ENCODE peak calls at places on chromosomes 6 and 20, in five cellular contexts. One of them, this sample, is unnamed.

GRCh38 chr20:54021446-54022235 is 48.8 kb downstream of the BCAS1 start:
- DNase-seq in stomach: no peak
- DNase-seq in hepatocyte: no peak
- DNase-seq in foreskin fibroblast: no peak
- DNase-seq in neural progenitor cell: no peak
- DNase-seq in this sample: no peak

GRCh38 chr6:68473433-68474210 is 161.5 kb upstream of the ADGRB3 start:
- DNase-seq in neural progenitor cell: no peak
- DNase-seq in stomach: no peak
- DNase-seq in foreskin fibroblast: peak
- DNase-seq in hepatocyte: peak
- DNase-seq in this sample: no peak

GRCh38 chr20:164618-165017 is 7.4 kb downstream of the DEFB127 start:
- DNase-seq in hepatocyte: no peak
- DNase-seq in neural progenitor cell: no peak
- DNase-seq in stomach: no peak
- DNase-seq in foreskin fibroblast: no peak
- DNase-seq in this sample: no peak

GRCh38 chr6:139623382-139623781 is 248.9 kb upstream of the CITED2 start:
- DNase-seq in neural progenitor cell: no peak
- DNase-seq in hepatocyte: no peak
- DNase-seq in stomach: no peak
- DNase-seq in foreskin fibroblast: no peak
- DNase-seq in this sample: no peak

GRCh38 chr6:98946266-98946817 is 1.4 kb downstream of the FBXL4 start:
- DNase-seq in foreskin fibroblast: peak
- DNase-seq in stomach: no peak
- DNase-seq in hepatocyte: no peak
- DNase-seq in neural progenitor cell: no peak
- DNase-seq in this sample: no peak

GRCh38 chr20:46151936-46152335 is 33.8 kb downstream of the CD40 start:
- DNase-seq in foreskin fibroblast: no peak
- DNase-seq in hepatocyte: no peak
- DNase-seq in stomach: no peak
- DNase-seq in neural progenitor cell: peak
- DNase-seq in this sample: peak

GRCh38 chr6:5276596-5276995 is 15.3 kb downstream of the FARS2 start:
- DNase-seq in foreskin fibroblast: no peak
- DNase-seq in hepatocyte: no peak
- DNase-seq in neural progenitor cell: peak
- DNase-seq in stomach: no peak
- DNase-seq in this sample: no peak

GRCh38 chr6:150142304-150142656 is 564 bp upstream of the PPP1R14C start:
- DNase-seq in foreskin fibroblast: peak
- DNase-seq in hepatocyte: no peak
- DNase-seq in neural progenitor cell: peak
- DNase-seq in stomach: no peak
- DNase-seq in this sample: peak

GRCh38 chr6:105459049-105459448 is 56.2 kb upstream of the PREP start:
- DNase-seq in stomach: no peak
- DNase-seq in foreskin fibroblast: peak
- DNase-seq in neural progenitor cell: no peak
- DNase-seq in hepatocyte: no peak
- DNase-seq in this sample: no peak

GRCh38 chr6:99434702-99435530 is 9.8 kb upstream of the PNISR start:
- DNase-seq in stomach: no peak
- DNase-seq in hepatocyte: peak
- DNase-seq in neural progenitor cell: no peak
- DNase-seq in foreskin fibroblast: peak
- DNase-seq in this sample: no peak

GRCh38 chr20:20820780-20821495 is 108.5 kb upstream of the RALGAPA2 start:
- DNase-seq in stomach: no peak
- DNase-seq in foreskin fibroblast: peak
- DNase-seq in neural progenitor cell: peak
- DNase-seq in hepatocyte: no peak
- DNase-seq in this sample: no peak

GRCh38 chr6:24431045-24431451 is 28.3 kb downstream of the MRS2 start:
- DNase-seq in neural progenitor cell: peak
- DNase-seq in foreskin fibroblast: peak
- DNase-seq in hepatocyte: peak
- DNase-seq in stomach: no peak
- DNase-seq in this sample: peak

GRCh38 chr20:23141450-23142161 is 55.5 kb upstream of the CD93 start:
- DNase-seq in stomach: no peak
- DNase-seq in foreskin fibroblast: peak
- DNase-seq in neural progenitor cell: no peak
- DNase-seq in hepatocyte: no peak
- DNase-seq in this sample: no peak

GRCh38 chr6:156943167-156943566 is 166.0 kb downstream of the ARID1B start:
- DNase-seq in hepatocyte: no peak
- DNase-seq in foreskin fibroblast: no peak
- DNase-seq in stomach: no peak
- DNase-seq in neural progenitor cell: no peak
- DNase-seq in this sample: no peak

GRCh38 chr6:30685157-30685976 is 1.1 kb downstream of the PPP1R18 start:
- DNase-seq in hepatocyte: no peak
- DNase-seq in foreskin fibroblast: peak
- DNase-seq in neural progenitor cell: no peak
- DNase-seq in stomach: no peak
- DNase-seq in this sample: no peak
- TF ChIP-seq CTCF in hepatocyte: no peak
- TF ChIP-seq CTCF in foreskin fibroblast: peak
- TF ChIP-seq CTCF in neural progenitor cell: no peak
- TF ChIP-seq CTCF in stomach: no peak
- TF ChIP-seq CTCF in this sample: no peak

GRCh38 chr6:51846531-51846930 is 240.9 kb downstream of the PKHD1 start:
- DNase-seq in stomach: no peak
- DNase-seq in hepatocyte: no peak
- DNase-seq in foreskin fibroblast: no peak
- DNase-seq in neural progenitor cell: no peak
- DNase-seq in this sample: no peak

GRCh38 chr6:51842066-51842465 is 245.3 kb downstream of the PKHD1 start:
- DNase-seq in stomach: no peak
- DNase-seq in hepatocyte: no peak
- DNase-seq in foreskin fibroblast: no peak
- DNase-seq in neural progenitor cell: peak
- DNase-seq in this sample: no peak

GRCh38 chr6:51842487-51843469 is 244.6 kb downstream of the PKHD1 start:
- DNase-seq in hepatocyte: no peak
- DNase-seq in neural progenitor cell: peak
- DNase-seq in foreskin fibroblast: no peak
- DNase-seq in stomach: no peak
- DNase-seq in this sample: no peak

GRCh38 chr6:51843470-51844390 is 243.7 kb downstream of the PKHD1 start:
- DNase-seq in stomach: no peak
- DNase-seq in neural progenitor cell: no peak
- DNase-seq in foreskin fibroblast: no peak
- DNase-seq in hepatocyte: no peak
- DNase-seq in this sample: no peak

DNA sequence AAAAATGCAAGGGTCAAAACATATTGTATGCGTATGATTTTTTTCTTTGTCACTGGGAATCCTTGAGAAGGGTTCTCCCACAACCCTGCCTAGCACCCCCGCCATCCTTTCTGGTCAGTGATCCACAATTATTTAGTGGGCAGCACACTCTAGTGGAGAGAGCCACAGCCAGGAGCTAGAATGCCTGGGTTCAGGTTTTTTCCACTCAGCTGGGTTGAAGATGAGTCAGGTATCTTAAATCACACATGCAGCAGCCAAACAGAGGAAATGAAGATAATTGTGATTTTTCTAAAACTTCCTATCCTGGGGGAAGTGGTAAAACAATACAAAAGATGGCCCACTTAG is 243.1 kb downstream of the PKHD1 start:
- DNase-seq in hepatocyte: peak
- DNase-seq in stomach: no peak
- DNase-seq in neural progenitor cell: peak
- DNase-seq in foreskin fibroblast: no peak
- DNase-seq in this sample: no peak
- TF ChIP-seq CTCF in hepatocyte: peak
- TF ChIP-seq CTCF in stomach: no peak
- TF ChIP-seq CTCF in neural progenitor cell: peak
- TF ChIP-seq CTCF in foreskin fibroblast: no peak
- TF ChIP-seq CTCF in this sample: no peak

GRCh38 chr6:167968091-167968490 is 29.4 kb upstream of the KIF25 start:
- DNase-seq in stomach: no peak
- DNase-seq in neural progenitor cell: peak
- DNase-seq in hepatocyte: no peak
- DNase-seq in foreskin fibroblast: no peak
- DNase-seq in this sample: peak
- TF ChIP-seq CTCF in stomach: no peak
- TF ChIP-seq CTCF in neural progenitor cell: peak
- TF ChIP-seq CTCF in hepatocyte: peak
- TF ChIP-seq CTCF in foreskin fibroblast: peak
- TF ChIP-seq CTCF in this sample: peak

DNA sequence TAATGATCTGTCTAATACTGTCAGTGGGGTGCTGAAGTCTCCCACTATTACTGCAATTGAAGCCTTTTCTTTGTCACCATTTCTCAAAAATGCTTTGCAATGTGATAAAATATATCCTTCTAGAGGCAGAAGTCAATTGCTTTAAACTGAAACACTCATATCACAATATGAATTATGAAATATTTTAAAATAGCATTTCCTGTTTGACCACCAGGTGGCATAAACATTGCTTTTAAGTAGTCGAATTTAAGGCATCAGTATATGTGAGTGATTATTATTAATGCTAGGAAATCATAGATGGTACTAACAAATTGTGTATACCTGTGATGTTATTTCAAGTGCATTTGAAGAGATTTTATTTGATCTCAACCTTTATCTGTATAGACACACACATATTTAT is 87.5 kb downstream of the MEI4 start:
- DNase-seq in stomach: no peak
- DNase-seq in neural progenitor cell: no peak
- DNase-seq in foreskin fibroblast: peak
- DNase-seq in hepatocyte: peak
- DNase-seq in this sample: no peak
- TF ChIP-seq CTCF in stomach: no peak
- TF ChIP-seq CTCF in neural progenitor cell: peak
- TF ChIP-seq CTCF in foreskin fibroblast: peak
- TF ChIP-seq CTCF in hepatocyte: peak
- TF ChIP-seq CTCF in this sample: peak

DNA sequence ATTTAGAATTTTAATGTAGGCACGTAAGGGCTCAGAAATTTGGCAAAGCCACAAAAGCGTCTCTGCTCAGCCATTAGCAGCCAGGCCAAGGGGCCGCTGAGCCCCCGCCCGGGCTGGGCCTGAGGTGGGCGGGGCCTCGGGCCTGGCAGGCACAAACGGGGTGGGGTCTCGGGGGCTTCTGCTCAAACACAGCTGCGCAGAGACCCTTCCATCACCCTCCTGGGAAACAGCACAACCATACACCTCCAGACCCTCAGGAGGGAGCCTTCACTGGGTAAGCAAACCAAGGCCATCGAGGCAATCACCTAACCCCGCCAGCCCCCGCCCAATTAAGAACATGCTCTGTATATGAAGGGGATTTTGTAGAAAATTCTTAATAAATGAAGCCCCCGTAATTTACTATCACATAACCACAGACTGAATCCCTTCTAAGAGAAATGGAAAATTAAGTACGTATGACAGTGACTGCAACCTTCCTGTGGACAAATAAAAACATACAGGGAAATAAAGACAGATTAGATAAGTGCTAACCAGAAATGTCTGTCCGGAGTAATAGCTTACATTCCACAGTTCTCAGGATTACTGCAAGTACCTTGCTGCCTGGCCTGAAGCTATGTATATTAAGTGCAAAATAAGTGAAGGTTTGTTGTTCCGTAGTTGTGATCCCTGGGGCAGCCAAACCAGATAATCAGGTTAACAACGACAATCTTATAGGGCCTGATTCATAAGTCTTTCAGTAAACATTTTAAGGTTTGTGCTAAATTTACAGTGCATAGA is 3.0 kb downstream of the NEDD9 start:
- DNase-seq in stomach: no peak
- DNase-seq in neural progenitor cell: peak
- DNase-seq in foreskin fibroblast: peak
- DNase-seq in hepatocyte: peak
- DNase-seq in this sample: peak
- TF ChIP-seq CTCF in stomach: no peak
- TF ChIP-seq CTCF in neural progenitor cell: no peak
- TF ChIP-seq CTCF in foreskin fibroblast: no peak
- TF ChIP-seq CTCF in hepatocyte: no peak
- TF ChIP-seq CTCF in this sample: no peak

This sample was measured in Calu3.